ENCODE peak calls at places on chromosomes 4 and X, in seven cellular contexts. One of them, this sample, is unnamed.

GRCh38 chr4:40294339-40294738 is 40.8 kb upstream of the CHRNA9 start:
- DNase-seq in gastrocnemius medialis: no peak
- DNase-seq in heart left ventricle: no peak
- DNase-seq in prostate gland: no peak
- DNase-seq in NT2/D1: no peak
- DNase-seq in CD8-positive, alpha-beta memory T cell: no peak
- DNase-seq in colonic mucosa: no peak
- DNase-seq in this sample: no peak

GRCh38 chr4:82509029-82509428 is 52.8 kb downstream of the TMEM150C start:
- DNase-seq in gastrocnemius medialis: no peak
- DNase-seq in heart left ventricle: no peak
- DNase-seq in prostate gland: no peak
- DNase-seq in NT2/D1: no peak
- DNase-seq in CD8-positive, alpha-beta memory T cell: no peak
- DNase-seq in colonic mucosa: no peak
- DNase-seq in this sample: no peak

GRCh38 chr4:113052379-113052951 is 3.0 kb downstream of the ANK2 start:
- DNase-seq in gastrocnemius medialis: no peak
- DNase-seq in heart left ventricle: no peak
- DNase-seq in prostate gland: no peak
- DNase-seq in NT2/D1: no peak
- DNase-seq in CD8-positive, alpha-beta memory T cell: no peak
- DNase-seq in colonic mucosa: no peak
- DNase-seq in this sample: peak

GRCh38 chr4:157700898-157701694 is 471.7 kb downstream of the GASK1B start:
- DNase-seq in gastrocnemius medialis: no peak
- DNase-seq in heart left ventricle: no peak
- DNase-seq in prostate gland: no peak
- DNase-seq in NT2/D1: no peak
- DNase-seq in CD8-positive, alpha-beta memory T cell: no peak
- DNase-seq in colonic mucosa: no peak
- DNase-seq in this sample: no peak

GRCh38 chr4:25439913-25440477 is 62.9 kb downstream of the ANAPC4 start:
- DNase-seq in gastrocnemius medialis: no peak
- DNase-seq in heart left ventricle: no peak
- DNase-seq in prostate gland: peak
- DNase-seq in NT2/D1: peak
- DNase-seq in CD8-positive, alpha-beta memory T cell: peak
- DNase-seq in colonic mucosa: peak
- DNase-seq in this sample: peak

GRCh38 chr4:111066447-111066846 is 443.6 kb upstream of the PITX2 start:
- DNase-seq in gastrocnemius medialis: no peak
- DNase-seq in heart left ventricle: no peak
- DNase-seq in prostate gland: no peak
- DNase-seq in NT2/D1: no peak
- DNase-seq in CD8-positive, alpha-beta memory T cell: no peak
- DNase-seq in colonic mucosa: no peak
- DNase-seq in this sample: no peak

GRCh38 chrX:140701480-140701879 is 8.1 kb upstream of the LINC00632 start:
- DNase-seq in gastrocnemius medialis: no peak
- DNase-seq in heart left ventricle: no peak
- DNase-seq in prostate gland: no peak
- DNase-seq in NT2/D1: no peak
- DNase-seq in CD8-positive, alpha-beta memory T cell: no peak
- DNase-seq in colonic mucosa: no peak
- DNase-seq in this sample: no peak

GRCh38 chrX:67568769-67569168 is 24.9 kb downstream of the AR start:
- DNase-seq in gastrocnemius medialis: no peak
- DNase-seq in heart left ventricle: peak
- DNase-seq in prostate gland: no peak
- DNase-seq in NT2/D1: no peak
- DNase-seq in CD8-positive, alpha-beta memory T cell: no peak
- DNase-seq in colonic mucosa: no peak
- DNase-seq in this sample: no peak

GRCh38 chrX:66638591-66639500 is at the start of gene EDA2R:
- DNase-seq in gastrocnemius medialis: no peak
- DNase-seq in heart left ventricle: peak
- DNase-seq in prostate gland: peak
- DNase-seq in NT2/D1: peak
- DNase-seq in CD8-positive, alpha-beta memory T cell: no peak
- DNase-seq in colonic mucosa: peak
- DNase-seq in this sample: peak

GRCh38 chrX:8971116-8971515 is 62.8 kb downstream of the FAM9B start:
- DNase-seq in gastrocnemius medialis: no peak
- DNase-seq in heart left ventricle: no peak
- DNase-seq in prostate gland: no peak
- DNase-seq in NT2/D1: peak
- DNase-seq in CD8-positive, alpha-beta memory T cell: no peak
- DNase-seq in colonic mucosa: no peak
- DNase-seq in this sample: peak

GRCh38 chrX:115038406-115038805 is 21.0 kb upstream of the IL13RA2 start:
- DNase-seq in gastrocnemius medialis: no peak
- DNase-seq in heart left ventricle: no peak
- DNase-seq in prostate gland: no peak
- DNase-seq in NT2/D1: no peak
- DNase-seq in CD8-positive, alpha-beta memory T cell: no peak
- DNase-seq in colonic mucosa: no peak
- DNase-seq in this sample: no peak

GRCh38 chr4:76624271-76624681 is 189.2 kb downstream of the SHROOM3 start:
- DNase-seq in gastrocnemius medialis: no peak
- DNase-seq in heart left ventricle: peak
- DNase-seq in prostate gland: no peak
- DNase-seq in NT2/D1: peak
- DNase-seq in CD8-positive, alpha-beta memory T cell: no peak
- DNase-seq in colonic mucosa: no peak
- DNase-seq in this sample: no peak

GRCh38 chr4:3642056-3642630 is 109.9 kb upstream of the LRPAP1 start:
- DNase-seq in gastrocnemius medialis: no peak
- DNase-seq in heart left ventricle: no peak
- DNase-seq in prostate gland: no peak
- DNase-seq in NT2/D1: no peak
- DNase-seq in CD8-positive, alpha-beta memory T cell: no peak
- DNase-seq in colonic mucosa: no peak
- DNase-seq in this sample: no peak

GRCh38 chr4:173525118-173526033 is 4.7 kb downstream of the HAND2 start:
- DNase-seq in gastrocnemius medialis: no peak
- DNase-seq in heart left ventricle: peak
- DNase-seq in prostate gland: no peak
- DNase-seq in NT2/D1: no peak
- DNase-seq in CD8-positive, alpha-beta memory T cell: no peak
- DNase-seq in colonic mucosa: no peak
- DNase-seq in this sample: no peak

GRCh38 chr4:173526034-173526482 is 4.0 kb downstream of the HAND2 start:
- DNase-seq in gastrocnemius medialis: no peak
- DNase-seq in heart left ventricle: no peak
- DNase-seq in prostate gland: no peak
- DNase-seq in NT2/D1: no peak
- DNase-seq in CD8-positive, alpha-beta memory T cell: no peak
- DNase-seq in colonic mucosa: no peak
- DNase-seq in this sample: no peak

GRCh38 chr4:173528378-173529321 is 1.4 kb downstream of the HAND2 start:
- DNase-seq in gastrocnemius medialis: no peak
- DNase-seq in heart left ventricle: peak
- DNase-seq in prostate gland: no peak
- DNase-seq in NT2/D1: no peak
- DNase-seq in CD8-positive, alpha-beta memory T cell: no peak
- DNase-seq in colonic mucosa: no peak
- DNase-seq in this sample: no peak

GRCh38 chr4:173527103-173527876 is 2.7 kb downstream of the HAND2 start:
- DNase-seq in gastrocnemius medialis: no peak
- DNase-seq in heart left ventricle: peak
- DNase-seq in prostate gland: no peak
- DNase-seq in NT2/D1: no peak
- DNase-seq in CD8-positive, alpha-beta memory T cell: no peak
- DNase-seq in colonic mucosa: no peak
- DNase-seq in this sample: no peak

GRCh38 chr4:173526724-173527102 is 3.3 kb downstream of the HAND2 start:
- DNase-seq in gastrocnemius medialis: no peak
- DNase-seq in heart left ventricle: no peak
- DNase-seq in prostate gland: no peak
- DNase-seq in NT2/D1: no peak
- DNase-seq in CD8-positive, alpha-beta memory T cell: no peak
- DNase-seq in colonic mucosa: no peak
- DNase-seq in this sample: no peak
- H3K4me3 ChIP-seq in gastrocnemius medialis: no peak
- H3K4me3 ChIP-seq in heart left ventricle: peak
- H3K4me3 ChIP-seq in prostate gland: no peak
- H3K4me3 ChIP-seq in NT2/D1: no peak
- H3K4me3 ChIP-seq in CD8-positive, alpha-beta memory T cell: no peak
- H3K4me3 ChIP-seq in colonic mucosa: peak
- H3K4me3 ChIP-seq in this sample: no peak

GRCh38 chr4:38326499-38326898 is 337.5 kb upstream of the KLF3 start:
- DNase-seq in gastrocnemius medialis: no peak
- DNase-seq in heart left ventricle: no peak
- DNase-seq in prostate gland: no peak
- DNase-seq in NT2/D1: no peak
- DNase-seq in CD8-positive, alpha-beta memory T cell: no peak
- DNase-seq in colonic mucosa: no peak
- DNase-seq in this sample: no peak

GRCh38 chr4:38330321-38330720 is 333.7 kb upstream of the KLF3 start:
- DNase-seq in gastrocnemius medialis: no peak
- DNase-seq in heart left ventricle: no peak
- DNase-seq in prostate gland: no peak
- DNase-seq in NT2/D1: no peak
- DNase-seq in CD8-positive, alpha-beta memory T cell: no peak
- DNase-seq in colonic mucosa: no peak
- DNase-seq in this sample: no peak

GRCh38 chr4:38332699-38333098 is 331.3 kb upstream of the KLF3 start:
- DNase-seq in gastrocnemius medialis: no peak
- DNase-seq in heart left ventricle: no peak
- DNase-seq in prostate gland: no peak
- DNase-seq in NT2/D1: no peak
- DNase-seq in CD8-positive, alpha-beta memory T cell: no peak
- DNase-seq in colonic mucosa: no peak
- DNase-seq in this sample: no peak

GRCh38 chr4:38327174-38327573 is 336.8 kb upstream of the KLF3 start:
- DNase-seq in gastrocnemius medialis: no peak
- DNase-seq in heart left ventricle: no peak
- DNase-seq in prostate gland: no peak
- DNase-seq in NT2/D1: no peak
- DNase-seq in CD8-positive, alpha-beta memory T cell: no peak
- DNase-seq in colonic mucosa: no peak
- DNase-seq in this sample: no peak

GRCh38 chr4:38328963-38329729 is 334.9 kb upstream of the KLF3 start:
- DNase-seq in gastrocnemius medialis: no peak
- DNase-seq in heart left ventricle: no peak
- DNase-seq in prostate gland: no peak
- DNase-seq in NT2/D1: no peak
- DNase-seq in CD8-positive, alpha-beta memory T cell: no peak
- DNase-seq in colonic mucosa: no peak
- DNase-seq in this sample: peak
- H3K4me3 ChIP-seq in gastrocnemius medialis: no peak
- H3K4me3 ChIP-seq in heart left ventricle: no peak
- H3K4me3 ChIP-seq in prostate gland: no peak
- H3K4me3 ChIP-seq in NT2/D1: no peak
- H3K4me3 ChIP-seq in CD8-positive, alpha-beta memory T cell: peak
- H3K4me3 ChIP-seq in colonic mucosa: no peak
- H3K4me3 ChIP-seq in this sample: no peak

GRCh38 chrX:55908685-55909212 is 191.2 kb downstream of the RRAGB start:
- DNase-seq in gastrocnemius medialis: no peak
- DNase-seq in heart left ventricle: no peak
- DNase-seq in prostate gland: peak
- DNase-seq in NT2/D1: no peak
- DNase-seq in CD8-positive, alpha-beta memory T cell: peak
- DNase-seq in colonic mucosa: peak
- DNase-seq in this sample: peak

GRCh38 chrX:55907968-55908607 is 190.5 kb downstream of the RRAGB start:
- DNase-seq in gastrocnemius medialis: no peak
- DNase-seq in heart left ventricle: peak
- DNase-seq in prostate gland: peak
- DNase-seq in NT2/D1: peak
- DNase-seq in CD8-positive, alpha-beta memory T cell: peak
- DNase-seq in colonic mucosa: peak
- DNase-seq in this sample: peak
- H3K4me3 ChIP-seq in gastrocnemius medialis: peak
- H3K4me3 ChIP-seq in heart left ventricle: peak
- H3K4me3 ChIP-seq in prostate gland: peak
- H3K4me3 ChIP-seq in NT2/D1: peak
- H3K4me3 ChIP-seq in CD8-positive, alpha-beta memory T cell: peak
- H3K4me3 ChIP-seq in colonic mucosa: peak
- H3K4me3 ChIP-seq in this sample: peak

GRCh38 chrX:119693996-119694451 is 1.1 kb upstream of the SEPTIN6 start:
- DNase-seq in gastrocnemius medialis: no peak
- DNase-seq in heart left ventricle: peak
- DNase-seq in prostate gland: no peak
- DNase-seq in NT2/D1: no peak
- DNase-seq in CD8-positive, alpha-beta memory T cell: no peak
- DNase-seq in colonic mucosa: no peak
- DNase-seq in this sample: no peak

GRCh38 chrX:119695535-119696050 is 2.6 kb upstream of the SEPTIN6 start:
- DNase-seq in gastrocnemius medialis: no peak
- DNase-seq in heart left ventricle: no peak
- DNase-seq in prostate gland: no peak
- DNase-seq in NT2/D1: no peak
- DNase-seq in CD8-positive, alpha-beta memory T cell: no peak
- DNase-seq in colonic mucosa: no peak
- DNase-seq in this sample: no peak

GRCh38 chrX:119696251-119696890 is 3.4 kb upstream of the SEPTIN6 start:
- DNase-seq in gastrocnemius medialis: no peak
- DNase-seq in heart left ventricle: no peak
- DNase-seq in prostate gland: no peak
- DNase-seq in NT2/D1: no peak
- DNase-seq in CD8-positive, alpha-beta memory T cell: no peak
- DNase-seq in colonic mucosa: no peak
- DNase-seq in this sample: no peak

GRCh38 chrX:119693032-119693995 is at the start of gene SEPTIN6:
- DNase-seq in gastrocnemius medialis: no peak
- DNase-seq in heart left ventricle: peak
- DNase-seq in prostate gland: peak
- DNase-seq in NT2/D1: peak
- DNase-seq in CD8-positive, alpha-beta memory T cell: peak
- DNase-seq in colonic mucosa: peak
- DNase-seq in this sample: peak

DNA sequence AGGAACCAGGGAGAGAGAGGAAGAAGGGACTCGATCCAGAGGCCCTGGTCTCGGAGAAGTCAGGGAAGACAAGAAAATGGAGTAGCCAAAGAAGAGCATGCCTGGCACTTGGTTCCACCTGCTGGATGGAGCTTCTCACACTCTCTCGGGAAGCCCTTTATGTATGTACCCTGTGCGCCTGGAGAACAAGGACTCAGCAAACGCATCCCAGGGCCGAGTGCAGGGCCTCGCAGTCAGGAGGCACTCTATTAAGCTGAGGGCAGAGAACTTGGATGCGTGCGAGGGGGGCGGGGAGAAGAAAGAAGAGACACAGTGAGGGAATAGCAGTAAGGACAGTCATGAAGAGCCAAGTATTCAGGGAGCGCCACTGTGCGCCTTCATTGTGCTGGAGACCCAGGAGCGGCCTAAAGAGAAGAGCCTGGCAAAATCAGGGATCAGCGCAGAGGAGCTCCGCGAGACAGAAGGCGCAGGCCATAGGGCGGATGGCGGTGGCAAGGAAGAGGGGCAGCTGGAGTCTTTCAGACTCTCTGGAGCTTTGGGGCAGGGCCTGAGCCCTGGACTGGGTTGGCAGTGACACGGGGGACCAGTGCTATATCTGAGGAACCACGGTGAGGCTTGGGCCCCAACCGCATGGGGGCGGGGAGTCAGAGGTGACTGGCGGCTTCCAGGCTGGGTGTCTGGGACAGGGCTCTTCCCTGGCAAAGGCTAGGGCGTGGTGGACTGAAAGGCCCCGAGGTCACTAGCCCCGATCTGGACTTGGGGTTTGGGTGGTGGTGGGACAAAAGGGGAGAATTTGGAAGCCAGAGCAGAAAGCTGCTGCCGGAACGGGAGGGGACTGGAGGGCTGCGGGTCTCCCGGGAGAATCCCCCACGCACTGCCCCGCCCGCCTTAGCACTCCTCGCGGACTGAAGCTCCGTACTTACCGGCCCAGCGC is 1.9 kb upstream of the SEPTIN6 start:
- DNase-seq in gastrocnemius medialis: no peak
- DNase-seq in heart left ventricle: no peak
- DNase-seq in prostate gland: no peak
- DNase-seq in NT2/D1: no peak
- DNase-seq in CD8-positive, alpha-beta memory T cell: no peak
- DNase-seq in colonic mucosa: no peak
- DNase-seq in this sample: no peak
- H3K4me3 ChIP-seq in gastrocnemius medialis: no peak
- H3K4me3 ChIP-seq in heart left ventricle: no peak
- H3K4me3 ChIP-seq in prostate gland: no peak
- H3K4me3 ChIP-seq in NT2/D1: no peak
- H3K4me3 ChIP-seq in CD8-positive, alpha-beta memory T cell: no peak
- H3K4me3 ChIP-seq in colonic mucosa: no peak
- H3K4me3 ChIP-seq in this sample: no peak